ENCODE peak calls at places on chromosomes 11 and 22, in four cellular contexts. P is GM06990, G is psoas muscle, D is coronary artery. S is an unnamed sample.
A peak's percentile ranks its signal among the peaks of the same experiment; 100 is the strongest.

GRCh38 chr11:96051820-96052219 is 127.9 kb upstream of the MTMR2 start:
- DNase-seq in P (peak; percentile 59), G (no peak), D (no peak), S (no peak)

GRCh38 chr11:43937434-43938411 is 4.7 kb upstream of the C11orf96 start:
- DNase-seq in P (no peak), G (no peak), D (no peak), S (peak; percentile 86)

GRCh38 chr11:100681064-100681502 is 6.0 kb upstream of the ARHGAP42 start:
- DNase-seq in P (peak; percentile 82), G (peak; percentile 66), D (no peak), S (peak; percentile 69)

GRCh38 chr22:36687516-36687915 is 16.0 kb downstream of the CACNG2 start:
- DNase-seq in P (no peak), G (no peak), D (no peak), S (no peak)

GRCh38 chr11:73623651-73624050 is 22.7 kb upstream of the PLEKHB1 start:
- DNase-seq in P (no peak), G (no peak), D (no peak), S (no peak)

GRCh38 chr22:30863161-30863833 is 105.3 kb downstream of the MORC2 start:
- DNase-seq in P (no peak), G (no peak), D (no peak), S (no peak)

GRCh38 chr11:16779436-16779835 is 41.0 kb downstream of the C11orf58 start:
- DNase-seq in P (no peak), G (no peak), D (peak; percentile 61), S (no peak)

GRCh38 chr22:42180349-42180842 is 49.8 kb upstream of the CYP2D6 start:
- DNase-seq in P (no peak), G (peak; percentile 34), D (no peak), S (no peak)

GRCh38 chr11:11717064-11717725 is 95.4 kb upstream of the GALNT18 start:
- DNase-seq in P (no peak), G (no peak), D (no peak), S (no peak)

GRCh38 chr11:75024068-75024449 is 35.3 kb downstream of the NEU3 start:
- DNase-seq in P (no peak), G (no peak), D (no peak), S (no peak)

GRCh38 chr11:77042111-77042726 is 8.0 kb downstream of the B3GNT6 start:
- DNase-seq in P (no peak), G (no peak), D (no peak), S (no peak)

GRCh38 chr11:34524696-34525095 is 11.1 kb upstream of the ELF5 start:
- DNase-seq in P (no peak), G (no peak), D (no peak), S (no peak)

GRCh38 chr11:103862049-103862826 is 174.2 kb upstream of the DDI1 start:
- DNase-seq in P (peak; percentile 3), G (no peak), D (no peak), S (no peak)

GRCh38 chr22:31243339-31244043 is 31.4 kb downstream of the LIMK2 start:
- DNase-seq in P (no peak), G (no peak), D (no peak), S (no peak)

GRCh38 chr11:102007567-102008437 is 39.4 kb upstream of the CFAP300 start:
- DNase-seq in P (peak; percentile 15), G (no peak), D (no peak), S (peak; percentile 72)
- TF ChIP-seq CTCF in P (peak; percentile 34), G (peak; percentile 63), D (no peak), S (peak; percentile 47)

GRCh38 chr11:843818-844692 is 1.4 kb downstream of the TSPAN4 start:
- DNase-seq in P (no peak), G (peak; percentile 95), D (peak; percentile 97), S (peak; percentile 97)
- H3K4me3 ChIP-seq in P (peak overlapping the region; percentile 97), G (peak overlapping the region; percentile 93), D (peak overlapping the region; percentile 92), S (peak overlapping the region; percentile 91)

GRCh38 chr11:112785717-112786116 is 175.5 kb upstream of the NCAM1 start:
- DNase-seq in P (no peak), G (no peak), D (no peak), S (peak; percentile 13)

GRCh38 chr11:112786196-112786595 is 175.0 kb upstream of the NCAM1 start:
- DNase-seq in P (no peak), G (no peak), D (no peak), S (no peak)

GRCh38 chr11:112785104-112785503 is 176.1 kb upstream of the NCAM1 start:
- DNase-seq in P (no peak), G (peak; percentile 26), D (peak; percentile 71), S (no peak)

GRCh38 chr11:112783945-112784322 is 177.3 kb upstream of the NCAM1 start:
- DNase-seq in P (no peak), G (no peak), D (no peak), S (no peak)

DNA sequence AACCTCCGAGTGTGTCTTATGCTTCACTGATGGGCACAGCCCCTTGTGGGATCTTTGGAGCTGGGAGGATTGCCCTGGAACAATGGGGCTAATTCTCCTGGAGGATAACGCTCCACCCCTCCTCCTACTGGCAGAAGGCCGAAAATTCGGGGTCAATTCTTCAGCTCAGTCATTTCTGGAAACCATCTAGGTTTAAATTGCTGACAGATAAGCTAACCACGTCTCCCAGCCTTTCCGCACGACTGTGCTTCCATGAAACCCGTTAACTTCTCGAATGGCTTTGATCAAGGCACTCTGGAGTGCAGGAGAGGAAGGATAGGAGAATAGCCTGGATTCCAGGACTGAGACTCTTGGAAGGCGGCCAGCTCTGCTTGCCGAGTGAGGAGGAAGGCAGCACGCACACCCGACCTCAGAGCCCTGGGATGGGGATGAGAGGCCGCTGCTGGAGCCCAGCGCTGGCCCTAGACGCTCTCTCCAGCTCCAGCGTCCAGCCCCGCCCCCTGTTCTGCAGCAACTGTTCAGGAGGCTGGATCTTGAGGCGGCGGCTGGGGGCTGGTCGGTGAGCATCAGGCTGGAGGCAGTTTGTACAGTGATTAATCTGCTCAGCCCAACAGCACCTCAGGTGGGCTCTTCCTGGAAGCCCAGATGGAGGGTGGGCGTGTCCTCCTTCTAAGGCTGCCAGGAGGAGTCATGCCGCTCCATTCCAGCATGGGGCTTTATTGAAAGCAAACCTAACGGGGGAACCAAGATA is 176.7 kb upstream of the NCAM1 start:
- DNase-seq in P (no peak), G (peak; percentile 72), D (peak; percentile 73), S (peak; percentile 5)
- TF ChIP-seq CTCF in P (no peak), G (no peak), D (no peak), S (peak; percentile 3)

GRCh38 chr11:13229675-13230359 is 47.8 kb upstream of the BMAL1 start:
- DNase-seq in P (no peak), G (peak; percentile 21), D (no peak), S (no peak)
- H3K4me3 ChIP-seq in P (no peak overlapping the region), G (no peak overlapping the region), D (no peak overlapping the region), S (no peak overlapping the region)

GRCh38 chr11:110463153-110463552 is 33.4 kb downstream of the FDX1 start:
- DNase-seq in P (no peak), G (peak; percentile 51), D (no peak), S (peak; percentile 85)
- TF ChIP-seq CTCF in P (peak; percentile 53), G (peak; percentile 46), D (peak; percentile 11), S (peak; percentile 81)

GRCh38 chr11:13119361-13119760 is 110.2 kb downstream of the RASSF10 start:
- DNase-seq in P (no peak), G (no peak), D (no peak), S (no peak)

GRCh38 chr11:13119928-13120520 is 110.9 kb downstream of the RASSF10 start:
- DNase-seq in P (no peak), G (no peak), D (no peak), S (no peak)

GRCh38 chr11:13118194-13118593 is 109.1 kb downstream of the RASSF10 start:
- DNase-seq in P (no peak), G (no peak), D (no peak), S (peak; percentile 82)

GRCh38 chr11:13118691-13119090 is 109.6 kb downstream of the RASSF10 start:
- DNase-seq in P (no peak), G (no peak), D (no peak), S (no peak)

GRCh38 chr11:13120691-13121090 is 111.6 kb downstream of the RASSF10 start:
- DNase-seq in P (no peak), G (no peak), D (no peak), S (peak; percentile 43)
- H3K4me3 ChIP-seq in P (no peak overlapping the region), G (no peak overlapping the region), D (no peak overlapping the region), S (no peak overlapping the region)

GRCh38 chr11:123033895-123034294 is 28.0 kb downstream of the HSPA8 start:
- DNase-seq in P (no peak), G (no peak), D (no peak), S (no peak)
- TF ChIP-seq CTCF in P (no peak), G (no peak), D (no peak), S (peak; percentile 35)

GRCh38 chr22:43325176-43325575 is 18.0 kb downstream of the SCUBE1 start:
- DNase-seq in P (no peak), G (no peak), D (no peak), S (no peak)

GRCh38 chr22:43326342-43326825 is 16.8 kb downstream of the SCUBE1 start:
- DNase-seq in P (no peak), G (no peak), D (no peak), S (no peak)

GRCh38 chr22:43317252-43317651 is 25.9 kb downstream of the SCUBE1 start:
- DNase-seq in P (no peak), G (no peak), D (no peak), S (no peak)

GRCh38 chr22:43319661-43320486 is 23.3 kb downstream of the SCUBE1 start:
- DNase-seq in P (no peak), G (no peak), D (no peak), S (no peak)

DNA sequence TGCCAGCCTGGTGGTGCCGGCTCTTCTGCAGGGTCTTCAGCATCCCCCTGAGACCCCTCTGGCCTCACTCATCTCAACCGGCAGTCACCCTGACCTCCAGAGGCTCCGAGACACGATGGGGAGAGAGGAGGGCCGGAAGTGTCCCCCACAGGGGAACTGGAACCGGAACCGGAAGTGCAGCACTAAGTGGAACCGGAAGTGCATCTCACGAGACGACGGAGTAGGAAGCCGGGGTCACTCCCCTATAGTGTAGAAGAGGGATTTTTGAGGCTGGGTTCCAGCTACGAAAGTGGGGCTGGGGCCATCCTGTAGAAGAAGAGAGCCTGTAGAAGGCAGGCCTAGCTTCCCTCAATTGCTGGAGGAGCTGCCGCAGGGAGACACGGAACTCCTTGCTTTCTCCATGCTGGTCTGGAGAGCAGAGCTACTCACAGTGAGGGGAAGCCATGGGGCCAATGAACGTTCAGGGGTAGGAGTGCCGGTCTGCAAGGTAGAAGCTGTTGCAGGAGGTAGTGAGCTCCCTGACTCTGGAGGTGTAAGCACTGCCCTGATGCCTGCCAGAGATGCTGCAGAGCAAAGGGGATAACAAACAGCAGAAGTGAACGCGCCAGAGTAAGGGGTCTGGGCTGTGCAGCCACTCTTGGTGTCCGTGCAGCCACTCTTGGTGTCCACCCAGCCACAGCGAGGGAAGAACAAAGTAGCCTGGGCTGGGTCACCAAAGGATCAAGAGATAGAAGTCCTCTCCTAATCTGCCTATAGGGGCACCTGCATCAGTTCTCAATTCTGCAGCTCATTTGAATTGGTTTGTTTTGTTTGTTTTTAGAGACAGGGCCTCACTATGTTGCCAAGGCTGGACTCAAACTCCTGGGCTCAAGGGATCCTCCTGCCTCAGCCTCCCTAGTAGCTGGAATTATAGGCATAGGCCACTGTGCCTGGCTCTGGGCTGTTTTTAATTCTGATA is 21.9 kb downstream of the SCUBE1 start:
- DNase-seq in P (no peak), G (no peak), D (no peak), S (no peak)
- H3K4me3 ChIP-seq in P (no peak overlapping the region), G (no peak overlapping the region), D (no peak overlapping the region), S (no peak overlapping the region)

DNA sequence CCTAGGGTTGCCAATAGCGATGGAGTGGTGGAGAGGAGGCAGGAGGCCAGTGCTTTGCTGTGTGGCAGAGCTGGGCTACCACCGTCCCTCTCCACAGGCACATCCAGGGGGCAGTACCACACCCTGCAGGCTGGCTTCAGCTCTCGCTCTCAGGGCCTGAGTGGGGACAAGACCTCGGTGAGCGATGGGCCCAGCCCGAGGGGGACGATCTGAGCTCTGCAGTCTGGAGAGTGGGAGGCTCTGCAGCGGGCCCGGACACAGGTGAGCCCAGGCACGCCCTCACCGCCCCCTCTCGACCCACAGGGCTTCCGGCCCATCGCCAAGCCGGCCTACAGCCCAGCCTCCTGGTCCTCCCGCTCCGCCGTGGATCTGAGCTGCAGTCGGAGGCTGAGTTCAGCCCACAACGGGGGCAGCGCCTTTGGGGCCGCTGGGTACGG is 2.5 kb downstream of the PKP3 start:
- DNase-seq in P (no peak), G (no peak), D (no peak), S (peak; percentile 36)
- TF ChIP-seq CTCF in P (peak; percentile 24), G (peak; percentile 4), D (no peak), S (peak; percentile 50)